ENCODE peak calls at places on chromosomes 12 and 14, in nine cellular contexts. K is GM12892, E is gastrocnemius medialis, D is stomach, F is A549, X is HCT116, Q is transverse colon, S is tibial nerve, H is testis. C is an unnamed sample.

GRCh38 chr12:11814362-11814761 is 164.9 kb downstream of the ETV6 start:
- DNase-seq in Q (no peak), D (no peak), F (no peak), E (no peak), K (no peak), S (no peak), X (no peak), H (no peak), C (no peak)

GRCh38 chr12:92404921-92405320 is 259.3 kb upstream of the BTG1 start:
- DNase-seq in S (no peak), X (no peak), E (no peak), H (no peak), F (no peak), D (no peak), Q (no peak), K (no peak), C (no peak)

GRCh38 chr14:71803539-71804260 is 128.5 kb upstream of the RGS6 start:
- DNase-seq in F (peak), E (no peak), Q (no peak), D (no peak), S (no peak), K (no peak), H (no peak), X (peak), C (no peak)

GRCh38 chr14:55502746-55503284 is 62.4 kb upstream of the TBPL2 start:
- DNase-seq in K (no peak), Q (peak), E (no peak), S (no peak), D (no peak), H (no peak), F (no peak), X (no peak), C (no peak)

GRCh38 chr12:6396031-6396430 is 12.1 kb downstream of the LTBR start:
- DNase-seq in D (no peak), F (no peak), Q (no peak), K (no peak), S (no peak), H (no peak), E (no peak), X (no peak), C (no peak)

GRCh38 chr12:117907108-117907689 is 61.6 kb downstream of the KSR2 start:
- DNase-seq in F (no peak), E (no peak), K (no peak), S (no peak), H (no peak), Q (no peak), X (no peak), D (peak), C (no peak)

GRCh38 chr14:91580886-91581615 is 70.9 kb upstream of the PPP4R3A start:
- DNase-seq in S (no peak), H (no peak), E (no peak), F (no peak), Q (no peak), X (no peak), K (no peak), D (no peak), C (no peak)

GRCh38 chr12:69540606-69541386 is 44.5 kb upstream of the CCT2 start:
- DNase-seq in X (no peak), K (no peak), E (no peak), F (no peak), D (no peak), Q (no peak), H (no peak), S (no peak), C (no peak)

GRCh38 chr12:65673732-65674131 is 150.6 kb upstream of the HMGA2 start:
- DNase-seq in H (no peak), K (no peak), E (no peak), S (no peak), Q (no peak), X (no peak), D (no peak), F (no peak), C (no peak)

GRCh38 chr12:121346747-121347146 is 5.5 kb downstream of the ANAPC5 start:
- DNase-seq in Q (no peak), D (no peak), X (no peak), K (no peak), H (no peak), E (no peak), S (no peak), F (no peak), C (no peak)

GRCh38 chr12:121355818-121356217 is 3.6 kb upstream of the ANAPC5 start:
- DNase-seq in Q (no peak), F (no peak), X (no peak), H (no peak), K (no peak), E (no peak), D (no peak), S (no peak), C (no peak)

GRCh38 chr12:121357331-121357730 is 5.1 kb upstream of the ANAPC5 start:
- DNase-seq in H (no peak), S (no peak), F (no peak), X (no peak), D (no peak), E (no peak), K (no peak), Q (no peak), C (no peak)

GRCh38 chr12:121356657-121357056 is 4.4 kb upstream of the ANAPC5 start:
- DNase-seq in K (no peak), Q (no peak), X (no peak), S (no peak), H (no peak), D (no peak), E (no peak), F (no peak), C (no peak)

GRCh38 chr12:121352053-121353018 is at the start of gene ANAPC5:
- DNase-seq in E (peak), F (peak), Q (peak), K (peak), H (peak), D (peak), S (peak), X (peak), C (peak)
- TF ChIP-seq POLR2A in E (peak), F (peak), Q (peak), K (peak), H (no peak), D (no peak), S (peak), X (peak), C (peak)

GRCh38 chr14:61838661-61839060 is 76.4 kb downstream of the SNAPC1 start:
- DNase-seq in D (no peak), S (no peak), K (no peak), E (no peak), Q (no peak), X (no peak), H (no peak), F (no peak), C (no peak)

GRCh38 chr14:61836807-61837206 is 74.6 kb downstream of the SNAPC1 start:
- DNase-seq in X (no peak), F (no peak), S (no peak), D (no peak), Q (no peak), E (no peak), H (no peak), K (no peak), C (no peak)

GRCh38 chr14:61836184-61836583 is 74.0 kb downstream of the SNAPC1 start:
- DNase-seq in E (no peak), K (no peak), D (no peak), S (no peak), H (no peak), F (no peak), Q (no peak), X (no peak), C (no peak)

GRCh38 chr14:61839452-61839851 is 77.2 kb downstream of the SNAPC1 start:
- DNase-seq in D (no peak), Q (no peak), F (no peak), K (no peak), X (no peak), E (no peak), S (no peak), H (no peak), C (no peak)

GRCh38 chr14:61837336-61838229 is 75.4 kb downstream of the SNAPC1 start:
- DNase-seq in D (peak), E (peak), H (peak), Q (peak), X (peak), K (no peak), F (peak), S (peak), C (peak)
- TF ChIP-seq POLR2A in D (no peak), E (no peak), H (no peak), Q (no peak), X (no peak), K (no peak), F (no peak), S (no peak), C (no peak)

DNA sequence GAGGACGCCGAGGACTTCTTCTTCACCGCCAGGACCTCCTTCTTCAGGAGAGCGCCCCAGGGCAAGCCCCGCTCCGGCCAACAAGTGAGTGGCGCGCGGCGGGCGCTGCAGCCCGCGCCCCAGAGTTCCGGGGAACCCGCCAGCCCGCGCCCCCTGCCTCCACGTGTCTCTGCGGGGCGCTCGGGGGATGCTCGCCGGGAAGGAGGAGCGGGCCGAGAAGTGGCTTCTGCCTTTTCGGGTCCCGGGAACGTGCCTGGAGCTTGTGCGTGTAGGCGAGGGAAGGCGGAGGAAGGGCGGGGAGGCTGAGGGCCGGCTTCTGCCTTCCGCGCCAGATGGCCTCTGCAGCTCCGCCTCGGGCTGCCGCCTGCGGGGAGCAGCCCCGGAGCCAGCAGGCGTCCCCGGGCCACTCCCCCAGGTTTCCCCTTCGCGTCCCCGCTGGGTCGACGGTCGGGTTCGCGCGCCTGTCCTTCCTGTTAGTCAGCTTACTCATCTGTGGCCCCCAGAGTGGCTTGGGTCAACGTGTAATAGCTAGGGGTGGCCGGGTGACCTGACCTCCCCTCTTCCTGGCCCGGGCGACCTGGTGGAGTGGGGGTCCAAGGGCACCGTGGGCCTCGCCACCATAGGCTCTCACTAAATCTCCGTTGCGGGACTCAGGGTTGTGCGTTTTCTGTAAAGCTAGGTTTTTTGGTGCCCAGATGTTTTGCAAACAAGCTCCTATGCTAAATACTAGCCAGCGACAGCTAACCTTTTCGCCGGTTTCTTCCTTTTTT is 550 bp downstream of the RASSF3 start:
- DNase-seq in F (peak), K (peak), X (no peak), Q (peak), H (peak), D (peak), E (peak), S (peak), C (no peak)
- TF ChIP-seq POLR2A in F (no peak), K (peak), X (no peak), Q (peak), H (no peak), D (no peak), E (no peak), S (no peak), C (no peak)

DNA sequence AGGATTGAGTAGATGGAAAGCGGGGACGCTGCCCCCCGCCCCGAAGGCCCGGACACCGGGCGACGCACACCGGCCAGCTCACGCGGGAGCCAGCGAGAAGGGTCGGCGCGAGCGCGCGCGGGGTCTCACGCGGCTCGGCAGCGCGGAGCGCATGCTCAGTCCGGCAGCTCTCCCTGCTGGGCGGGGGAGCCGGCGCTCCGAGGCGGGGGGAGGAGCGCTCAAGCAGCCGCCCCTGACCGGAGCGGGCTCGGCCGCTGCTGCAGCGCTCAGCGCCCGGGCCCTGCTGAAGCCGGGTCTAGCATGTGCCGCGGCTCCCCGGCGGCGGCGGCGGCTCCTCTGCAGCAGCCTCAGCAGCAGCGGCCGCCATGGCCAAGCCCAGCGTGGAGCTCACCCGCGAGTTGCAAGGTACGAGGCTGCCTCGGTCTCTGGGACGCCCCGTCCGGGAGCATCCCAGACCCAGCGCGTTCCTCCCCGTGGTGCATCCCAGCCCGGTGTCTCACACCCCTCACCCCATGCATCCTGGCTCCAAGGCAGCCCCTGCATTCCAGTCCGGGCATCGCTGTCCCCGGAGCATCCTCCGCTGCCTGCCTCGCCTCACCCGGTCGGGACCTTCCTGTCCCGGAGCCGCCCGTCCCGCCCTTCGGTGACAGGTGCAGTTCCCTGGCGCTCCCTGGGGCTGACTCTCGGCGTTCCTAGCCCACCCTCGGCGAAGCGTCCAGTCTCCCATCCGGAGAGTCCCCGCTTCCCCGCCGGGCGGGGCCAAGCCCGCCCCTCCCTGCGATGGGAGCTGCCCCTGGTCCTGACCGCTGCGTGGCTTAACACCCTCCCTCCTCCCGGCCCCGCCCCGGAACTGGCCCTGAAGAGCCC is at the start of gene CARMIL3:
- DNase-seq in S (no peak), D (peak), X (no peak), Q (peak), H (peak), F (peak), K (peak), E (peak), C (no peak)
- TF ChIP-seq POLR2A in S (no peak), D (no peak), X (peak), Q (no peak), H (no peak), F (peak), K (peak), E (no peak), C (no peak)

DNA sequence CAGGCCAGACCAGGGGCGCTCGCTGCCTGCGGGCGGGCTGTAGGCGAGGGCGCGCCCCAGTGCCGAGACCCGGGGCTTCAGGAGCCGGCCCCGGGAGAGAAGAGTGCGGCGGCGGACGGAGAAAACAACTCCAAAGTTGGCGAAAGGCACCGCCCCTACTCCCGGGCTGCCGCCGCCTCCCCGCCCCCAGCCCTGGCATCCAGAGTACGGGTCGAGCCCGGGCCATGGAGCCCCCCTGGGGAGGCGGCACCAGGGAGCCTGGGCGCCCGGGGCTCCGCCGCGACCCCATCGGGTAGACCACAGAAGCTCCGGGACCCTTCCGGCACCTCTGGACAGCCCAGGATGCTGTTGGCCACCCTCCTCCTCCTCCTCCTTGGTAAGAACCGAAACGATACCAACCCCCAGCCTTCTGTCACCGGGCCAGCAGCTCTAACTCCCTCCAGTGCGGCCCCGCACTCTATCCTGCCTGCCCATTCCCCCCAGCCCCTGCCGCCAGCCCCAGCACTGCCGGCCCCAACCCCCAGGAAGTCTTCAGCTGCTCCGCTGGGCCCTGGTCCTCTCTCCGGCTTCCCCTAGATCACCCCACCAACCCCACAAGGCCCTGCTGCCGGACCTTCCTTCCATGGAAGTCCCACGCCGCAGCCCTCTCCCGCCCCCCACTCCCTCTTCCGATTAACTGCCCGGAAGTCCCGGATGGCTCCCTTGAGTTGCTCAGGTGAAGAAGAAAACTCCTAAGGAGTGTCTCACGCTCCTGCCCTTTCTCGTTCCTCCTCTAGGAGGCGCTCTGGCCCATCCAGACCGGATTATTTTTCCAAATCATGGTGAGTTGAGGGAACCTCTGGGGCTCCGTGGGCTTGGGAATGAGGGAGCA is 657 bp downstream of the LRP10 start:
- DNase-seq in D (peak), S (peak), F (peak), H (peak), Q (peak), E (peak), X (peak), K (no peak), C (peak)
- TF ChIP-seq POLR2A in D (no peak), S (no peak), F (peak), H (no peak), Q (peak), E (peak), X (no peak), K (no peak), C (no peak)

DNA sequence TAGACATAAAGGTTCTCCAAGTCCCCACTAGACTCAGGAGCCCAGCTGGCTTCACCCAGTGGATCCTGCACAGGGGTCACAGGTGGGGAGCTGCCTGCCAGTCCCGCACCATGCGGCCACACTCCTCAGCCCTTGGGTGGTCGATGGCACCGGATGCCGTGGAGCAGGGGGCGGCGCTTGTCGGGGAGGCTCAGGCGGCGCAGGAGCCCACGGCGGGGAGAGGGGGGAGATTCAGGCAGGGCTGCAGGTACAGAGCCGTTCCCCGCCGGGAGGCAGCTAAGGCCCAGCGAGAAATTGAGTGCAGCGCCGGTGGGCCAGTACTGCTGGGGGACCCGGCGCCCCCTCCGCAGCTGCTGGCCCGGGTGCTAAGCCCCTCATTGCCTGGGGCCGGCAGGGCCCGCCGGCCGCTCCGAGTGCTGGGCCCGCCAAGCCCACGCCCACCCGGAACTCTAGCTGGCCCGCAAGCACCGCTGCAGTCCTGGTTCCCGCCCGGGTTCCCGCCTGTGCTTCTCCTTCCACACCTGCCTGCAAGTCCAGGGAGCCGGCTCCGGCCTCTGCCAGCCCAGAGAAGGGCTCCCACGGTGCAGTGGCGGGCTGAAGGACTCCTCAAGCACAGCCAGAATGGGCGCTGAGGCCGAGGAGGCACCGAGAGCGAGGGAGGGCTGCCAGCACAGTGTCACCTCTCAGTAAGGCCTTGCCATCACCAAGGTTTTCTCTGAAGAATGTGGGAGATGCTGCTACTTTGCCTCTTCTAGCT is 58.4 kb upstream of the PPP1R12A start:
- DNase-seq in D (no peak), S (no peak), X (no peak), E (no peak), Q (no peak), K (no peak), F (no peak), H (no peak), C (no peak)
- TF ChIP-seq POLR2A in D (no peak), S (no peak), X (no peak), E (no peak), Q (no peak), K (no peak), F (no peak), H (no peak), C (no peak)

C was measured in breast epithelium.